ENCODE peak calls at places on chromosomes 5 and 9, in four cellular contexts. One of them, this sample, is unnamed.
A peak's percentile ranks its signal among the peaks of the same experiment; 100 is the strongest.

GRCh38 chr5:10467281-10468198 is 25.9 kb downstream of the ROPN1L start:
- DNase-seq in upper lobe of right lung: no peak
- DNase-seq in left lung: no peak
- DNase-seq in transverse colon: no peak
- DNase-seq in this sample: no peak

GRCh38 chr9:128118971-128119665 is 8.4 kb downstream of the PTGES2 start:
- DNase-seq in transverse colon: peak; percentile 7
- DNase-seq in upper lobe of right lung: no peak
- DNase-seq in left lung: peak; percentile 27
- DNase-seq in this sample: no peak

GRCh38 chr9:90778746-90779145 is 22.9 kb upstream of the SYK start:
- DNase-seq in left lung: no peak
- DNase-seq in transverse colon: no peak
- DNase-seq in upper lobe of right lung: no peak
- DNase-seq in this sample: no peak

GRCh38 chr9:129069128-129069824 is 11.6 kb upstream of the DOLPP1 start:
- DNase-seq in upper lobe of right lung: peak; percentile 85
- DNase-seq in transverse colon: peak; percentile 71
- DNase-seq in left lung: peak; percentile 75
- DNase-seq in this sample: no peak

GRCh38 chr5:10885026-10885425 is 124.0 kb upstream of the DAP start:
- DNase-seq in left lung: no peak
- DNase-seq in upper lobe of right lung: no peak
- DNase-seq in transverse colon: no peak
- DNase-seq in this sample: no peak

GRCh38 chr9:88418715-88419540 is 30.7 kb downstream of the SPIN1 start:
- DNase-seq in upper lobe of right lung: no peak
- DNase-seq in left lung: no peak
- DNase-seq in transverse colon: no peak
- DNase-seq in this sample: no peak

GRCh38 chr9:13728121-13728520 is 448.6 kb upstream of the MPDZ start:
- DNase-seq in left lung: no peak
- DNase-seq in upper lobe of right lung: no peak
- DNase-seq in transverse colon: no peak
- DNase-seq in this sample: no peak

GRCh38 chr9:98231770-98232478 is 23.5 kb downstream of the TBC1D2 start:
- DNase-seq in upper lobe of right lung: no peak
- DNase-seq in left lung: no peak
- DNase-seq in transverse colon: no peak
- DNase-seq in this sample: no peak

GRCh38 chr5:376951-377325 is 55.4 kb downstream of the AHRR start:
- DNase-seq in upper lobe of right lung: no peak
- DNase-seq in left lung: no peak
- DNase-seq in transverse colon: peak; percentile 2
- DNase-seq in this sample: no peak

GRCh38 chr5:142758062-142758802 is 11.9 kb upstream of the ARHGAP26 start:
- DNase-seq in left lung: no peak
- DNase-seq in upper lobe of right lung: no peak
- DNase-seq in transverse colon: no peak
- DNase-seq in this sample: no peak

GRCh38 chr5:143605403-143606005 is 202.0 kb upstream of the NR3C1 start:
- DNase-seq in left lung: peak; percentile 34
- DNase-seq in transverse colon: peak; percentile 14
- DNase-seq in upper lobe of right lung: no peak
- DNase-seq in this sample: no peak

GRCh38 chr5:77629553-77630245 is 8.8 kb downstream of the OTP start:
- DNase-seq in transverse colon: no peak
- DNase-seq in left lung: no peak
- DNase-seq in upper lobe of right lung: no peak
- DNase-seq in this sample: no peak

GRCh38 chr5:96655085-96655484 is 7.1 kb upstream of the CAST start:
- DNase-seq in left lung: no peak
- DNase-seq in transverse colon: no peak
- DNase-seq in upper lobe of right lung: no peak
- DNase-seq in this sample: no peak

GRCh38 chr5:162956570-162956969 is 480.8 kb upstream of the CCNG1 start:
- DNase-seq in upper lobe of right lung: no peak
- DNase-seq in transverse colon: no peak
- DNase-seq in left lung: no peak
- DNase-seq in this sample: no peak

GRCh38 chr9:79060726-79061125 is 511.0 kb upstream of the TLE4 start:
- DNase-seq in left lung: no peak
- DNase-seq in transverse colon: no peak
- DNase-seq in upper lobe of right lung: no peak
- DNase-seq in this sample: no peak

GRCh38 chr5:172005708-172006377 is 595 bp downstream of the FBXW11 start:
- DNase-seq in upper lobe of right lung: peak; percentile 71
- DNase-seq in transverse colon: peak; percentile 37
- DNase-seq in left lung: no peak
- DNase-seq in this sample: no peak

GRCh38 chr9:130693101-130693425 is 517 bp upstream of the EXOSC2 start:
- DNase-seq in left lung: no peak
- DNase-seq in upper lobe of right lung: no peak
- DNase-seq in transverse colon: no peak
- DNase-seq in this sample: no peak

GRCh38 chr9:71783120-71783523 is 14.8 kb upstream of the CEMIP2 start:
- DNase-seq in left lung: peak; percentile 46
- DNase-seq in upper lobe of right lung: peak; percentile 69
- DNase-seq in transverse colon: peak; percentile 69
- DNase-seq in this sample: no peak

GRCh38 chr5:167814828-167815227 is 476.6 kb upstream of the WWC1 start:
- DNase-seq in left lung: no peak
- DNase-seq in transverse colon: no peak
- DNase-seq in upper lobe of right lung: no peak
- DNase-seq in this sample: no peak

GRCh38 chr9:89994988-89995613 is 390.3 kb downstream of the GADD45G start:
- DNase-seq in left lung: no peak
- DNase-seq in upper lobe of right lung: no peak
- DNase-seq in transverse colon: no peak
- DNase-seq in this sample: no peak

GRCh38 chr5:179153921-179154345 is 93.8 kb downstream of the ZNF354C start:
- DNase-seq in upper lobe of right lung: no peak
- DNase-seq in left lung: peak; percentile 20
- DNase-seq in transverse colon: no peak
- DNase-seq in this sample: no peak

GRCh38 chr9:130268521-130269131 is 3.1 kb downstream of the HMCN2 start:
- DNase-seq in upper lobe of right lung: no peak
- DNase-seq in transverse colon: no peak
- DNase-seq in left lung: no peak
- DNase-seq in this sample: no peak

GRCh38 chr9:95363051-95363841 is 45.7 kb upstream of the FANCC start:
- DNase-seq in left lung: no peak
- DNase-seq in transverse colon: no peak
- DNase-seq in upper lobe of right lung: no peak
- DNase-seq in this sample: no peak

GRCh38 chr5:6596388-6596787 is 36.5 kb downstream of the NSUN2 start:
- DNase-seq in transverse colon: no peak
- DNase-seq in left lung: no peak
- DNase-seq in upper lobe of right lung: no peak
- DNase-seq in this sample: no peak
- TF ChIP-seq CTCF in transverse colon: no peak
- TF ChIP-seq CTCF in left lung: no peak
- TF ChIP-seq CTCF in upper lobe of right lung: no peak
- TF ChIP-seq CTCF in this sample: no peak

GRCh38 chr5:98121036-98121936 is 652.2 kb upstream of the RGMB start:
- DNase-seq in left lung: no peak
- DNase-seq in upper lobe of right lung: no peak
- DNase-seq in transverse colon: no peak
- DNase-seq in this sample: no peak
- TF ChIP-seq CTCF in left lung: no peak
- TF ChIP-seq CTCF in upper lobe of right lung: no peak
- TF ChIP-seq CTCF in transverse colon: no peak
- TF ChIP-seq CTCF in this sample: no peak

GRCh38 chr9:9718691-9719090 is 894.1 kb downstream of the PTPRD start:
- DNase-seq in left lung: no peak
- DNase-seq in upper lobe of right lung: no peak
- DNase-seq in transverse colon: no peak
- DNase-seq in this sample: no peak

DNA sequence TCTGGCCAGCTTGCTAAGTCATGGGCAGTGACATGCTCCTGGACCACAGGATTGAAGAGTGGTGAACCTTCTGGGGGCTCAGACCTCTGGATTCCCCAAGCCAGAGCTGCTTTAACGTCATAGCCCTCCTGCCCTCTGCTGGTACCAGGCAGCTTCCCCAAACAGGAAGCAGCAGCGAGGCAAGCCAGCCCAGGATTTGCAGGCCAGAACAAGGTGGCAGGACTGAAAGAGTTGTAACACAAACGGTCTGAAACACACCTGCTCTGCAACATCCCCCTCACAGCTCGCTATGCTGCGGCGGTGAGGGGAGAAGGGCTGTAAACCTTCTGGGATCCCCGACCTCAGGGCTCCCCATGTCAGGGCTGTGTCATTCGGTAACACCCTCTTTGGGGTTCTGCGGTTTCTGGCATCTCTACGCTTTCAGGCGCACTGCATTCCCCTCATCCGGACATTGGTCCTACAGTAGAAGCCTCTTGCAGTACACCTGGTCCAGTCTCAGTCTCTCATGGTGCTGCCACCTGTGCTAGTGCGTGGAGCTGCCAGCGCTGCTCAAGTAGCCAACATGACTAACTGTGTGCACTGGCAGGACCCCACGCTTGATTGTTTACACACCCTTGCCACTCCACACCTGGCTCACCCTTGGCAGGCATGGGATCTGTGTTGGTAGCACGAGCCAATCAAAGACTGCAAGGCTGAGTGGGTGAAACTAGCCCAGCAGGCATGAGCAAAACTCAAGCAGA is 893.3 kb downstream of the PTPRD start:
- DNase-seq in upper lobe of right lung: no peak
- DNase-seq in transverse colon: no peak
- DNase-seq in left lung: no peak
- DNase-seq in this sample: no peak
- TF ChIP-seq CTCF in upper lobe of right lung: no peak
- TF ChIP-seq CTCF in transverse colon: no peak
- TF ChIP-seq CTCF in left lung: no peak
- TF ChIP-seq CTCF in this sample: no peak

DNA sequence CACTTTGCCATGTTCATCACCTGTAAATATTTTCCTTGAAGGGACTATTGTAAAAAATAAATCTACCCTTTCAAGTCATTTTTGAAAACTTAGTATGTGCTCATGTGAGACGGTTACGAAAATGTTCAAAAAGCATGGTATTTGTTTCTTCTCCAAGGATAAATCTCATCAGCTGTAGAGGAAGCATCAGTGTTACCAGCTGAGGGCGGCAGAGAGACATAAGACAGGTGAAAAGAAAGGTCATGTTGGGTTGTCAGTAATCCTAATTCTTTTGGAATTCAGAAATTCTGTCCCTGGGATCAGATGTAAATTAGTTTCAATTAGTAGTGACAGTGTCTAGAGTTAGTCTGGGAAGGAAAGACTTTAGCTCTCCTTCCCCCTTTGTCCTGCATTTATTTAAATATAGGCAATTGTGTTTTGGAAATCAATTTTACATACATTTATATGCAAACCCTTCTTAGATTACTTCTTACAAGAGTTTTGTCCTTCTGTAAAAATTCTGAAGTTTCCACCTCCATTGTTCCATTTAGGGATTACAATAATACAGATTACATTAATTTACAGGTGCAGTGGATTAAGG is 791.9 kb upstream of the CDH6 start:
- DNase-seq in left lung: no peak
- DNase-seq in transverse colon: peak; percentile 9
- DNase-seq in upper lobe of right lung: no peak
- DNase-seq in this sample: no peak
- TF ChIP-seq CTCF in left lung: no peak
- TF ChIP-seq CTCF in transverse colon: peak; percentile 24
- TF ChIP-seq CTCF in upper lobe of right lung: peak; percentile 42
- TF ChIP-seq CTCF in this sample: no peak

This sample was measured in coronary artery.